ENCODE peak calls at places on chromosomes 12 and 14, in six cellular contexts. One of them, this sample, is unnamed.

GRCh38 chr14:69690042-69690441 is 76.9 kb upstream of the SRSF5 start:
- DNase-seq in HTR-8/SVneo: no peak
- DNase-seq in stimulated activated CD8-positive, alpha-beta memory T cell treated with anti-CD3 and anti-CD28 coated beads, Interleukin-15, amount 100 ng/mL, for 24 hours: no peak
- DNase-seq in NB4: no peak
- DNase-seq in NCI-H1092 treated with DMSO at 0.1 percent for 48 hours: no peak
- DNase-seq in activated CD4-positive, alpha-beta T cell treated with anti-CD3 and anti-CD28 coated beads for 48 hours: no peak
- DNase-seq in this sample: no peak

GRCh38 chr14:69044965-69045555 is 66.0 kb upstream of the ACTN1 start:
- DNase-seq in activated CD4-positive, alpha-beta T cell treated with anti-CD3 and anti-CD28 coated beads for 48 hours: no peak
- DNase-seq in NCI-H1092 treated with DMSO at 0.1 percent for 48 hours: no peak
- DNase-seq in stimulated activated CD8-positive, alpha-beta memory T cell treated with anti-CD3 and anti-CD28 coated beads, Interleukin-15, amount 100 ng/mL, for 24 hours: no peak
- DNase-seq in NB4: no peak
- DNase-seq in HTR-8/SVneo: no peak
- DNase-seq in this sample: no peak

GRCh38 chr12:124564232-124564958 is 3.0 kb downstream of the NCOR2 start:
- DNase-seq in NCI-H1092 treated with DMSO at 0.1 percent for 48 hours: no peak
- DNase-seq in stimulated activated CD8-positive, alpha-beta memory T cell treated with anti-CD3 and anti-CD28 coated beads, Interleukin-15, amount 100 ng/mL, for 24 hours: no peak
- DNase-seq in NB4: no peak
- DNase-seq in HTR-8/SVneo: no peak
- DNase-seq in activated CD4-positive, alpha-beta T cell treated with anti-CD3 and anti-CD28 coated beads for 48 hours: no peak
- DNase-seq in this sample: no peak

GRCh38 chr12:7369274-7369729 is 65.4 kb downstream of the ACSM4 start:
- DNase-seq in HTR-8/SVneo: no peak
- DNase-seq in stimulated activated CD8-positive, alpha-beta memory T cell treated with anti-CD3 and anti-CD28 coated beads, Interleukin-15, amount 100 ng/mL, for 24 hours: no peak
- DNase-seq in NB4: peak
- DNase-seq in activated CD4-positive, alpha-beta T cell treated with anti-CD3 and anti-CD28 coated beads for 48 hours: no peak
- DNase-seq in NCI-H1092 treated with DMSO at 0.1 percent for 48 hours: no peak
- DNase-seq in this sample: no peak

GRCh38 chr14:51337520-51337919 is 97.5 kb downstream of the TMX1 start:
- DNase-seq in NB4: no peak
- DNase-seq in activated CD4-positive, alpha-beta T cell treated with anti-CD3 and anti-CD28 coated beads for 48 hours: no peak
- DNase-seq in NCI-H1092 treated with DMSO at 0.1 percent for 48 hours: no peak
- DNase-seq in HTR-8/SVneo: no peak
- DNase-seq in stimulated activated CD8-positive, alpha-beta memory T cell treated with anti-CD3 and anti-CD28 coated beads, Interleukin-15, amount 100 ng/mL, for 24 hours: no peak
- DNase-seq in this sample: no peak

GRCh38 chr12:7076493-7076892 is 15.8 kb downstream of the C1R start:
- DNase-seq in HTR-8/SVneo: no peak
- DNase-seq in activated CD4-positive, alpha-beta T cell treated with anti-CD3 and anti-CD28 coated beads for 48 hours: no peak
- DNase-seq in NB4: no peak
- DNase-seq in stimulated activated CD8-positive, alpha-beta memory T cell treated with anti-CD3 and anti-CD28 coated beads, Interleukin-15, amount 100 ng/mL, for 24 hours: no peak
- DNase-seq in NCI-H1092 treated with DMSO at 0.1 percent for 48 hours: no peak
- DNase-seq in this sample: no peak

GRCh38 chr12:104602901-104603300 is 146.2 kb downstream of the CHST11 start:
- DNase-seq in activated CD4-positive, alpha-beta T cell treated with anti-CD3 and anti-CD28 coated beads for 48 hours: no peak
- DNase-seq in stimulated activated CD8-positive, alpha-beta memory T cell treated with anti-CD3 and anti-CD28 coated beads, Interleukin-15, amount 100 ng/mL, for 24 hours: no peak
- DNase-seq in HTR-8/SVneo: no peak
- DNase-seq in NB4: peak
- DNase-seq in NCI-H1092 treated with DMSO at 0.1 percent for 48 hours: no peak
- DNase-seq in this sample: no peak

GRCh38 chr14:48350971-48351370 is 675.6 kb upstream of the MDGA2 start:
- DNase-seq in NB4: no peak
- DNase-seq in HTR-8/SVneo: peak
- DNase-seq in NCI-H1092 treated with DMSO at 0.1 percent for 48 hours: no peak
- DNase-seq in stimulated activated CD8-positive, alpha-beta memory T cell treated with anti-CD3 and anti-CD28 coated beads, Interleukin-15, amount 100 ng/mL, for 24 hours: no peak
- DNase-seq in activated CD4-positive, alpha-beta T cell treated with anti-CD3 and anti-CD28 coated beads for 48 hours: no peak
- DNase-seq in this sample: no peak

GRCh38 chr14:75605916-75606315 is 27.5 kb downstream of the FLVCR2 start:
- DNase-seq in stimulated activated CD8-positive, alpha-beta memory T cell treated with anti-CD3 and anti-CD28 coated beads, Interleukin-15, amount 100 ng/mL, for 24 hours: no peak
- DNase-seq in HTR-8/SVneo: no peak
- DNase-seq in NB4: no peak
- DNase-seq in NCI-H1092 treated with DMSO at 0.1 percent for 48 hours: no peak
- DNase-seq in activated CD4-positive, alpha-beta T cell treated with anti-CD3 and anti-CD28 coated beads for 48 hours: no peak
- DNase-seq in this sample: no peak

GRCh38 chr14:47273939-47274338 is 401.5 kb downstream of the MDGA2 start:
- DNase-seq in stimulated activated CD8-positive, alpha-beta memory T cell treated with anti-CD3 and anti-CD28 coated beads, Interleukin-15, amount 100 ng/mL, for 24 hours: no peak
- DNase-seq in NB4: no peak
- DNase-seq in HTR-8/SVneo: no peak
- DNase-seq in activated CD4-positive, alpha-beta T cell treated with anti-CD3 and anti-CD28 coated beads for 48 hours: no peak
- DNase-seq in NCI-H1092 treated with DMSO at 0.1 percent for 48 hours: no peak
- DNase-seq in this sample: no peak

GRCh38 chr12:100493371-100494012 is 19.8 kb downstream of the NR1H4 start:
- DNase-seq in activated CD4-positive, alpha-beta T cell treated with anti-CD3 and anti-CD28 coated beads for 48 hours: no peak
- DNase-seq in NCI-H1092 treated with DMSO at 0.1 percent for 48 hours: no peak
- DNase-seq in NB4: no peak
- DNase-seq in stimulated activated CD8-positive, alpha-beta memory T cell treated with anti-CD3 and anti-CD28 coated beads, Interleukin-15, amount 100 ng/mL, for 24 hours: no peak
- DNase-seq in HTR-8/SVneo: no peak
- DNase-seq in this sample: no peak